ENCODE peak calls at places on chromosomes 4 and X, in four cellular contexts. N, T, G and C are unnamed samples.

GRCh38 chrX:34379891-34380290 is 247.8 kb upstream of the FAM47A start:
- DNase-seq in N (no peak), T (no peak), G (no peak), C (no peak)

GRCh38 chr4:125801373-125801772 is 486.6 kb downstream of the FAT4 start:
- DNase-seq in N (no peak), T (peak; percentile 4), G (no peak), C (no peak)

GRCh38 chrX:7904557-7904956 is 22.7 kb downstream of the PNPLA4 start:
- DNase-seq in N (no peak), T (peak; percentile 23), G (no peak), C (no peak)

GRCh38 chrX:154526901-154527675 is 11.1 kb upstream of the FAM3A start:
- DNase-seq in N (peak; percentile 86), T (peak; percentile 67), G (peak; percentile 94), C (no peak)

GRCh38 chrX:49627030-49627777 is 28.4 kb downstream of the GAGE1 start:
- DNase-seq in N (no peak), T (no peak), G (no peak), C (peak; percentile 1)

GRCh38 chr4:92050875-92051274 is 252.9 kb upstream of the GRID2 start:
- DNase-seq in N (no peak), T (no peak), G (no peak), C (no peak)

GRCh38 chr4:52103314-52103713 is 52.2 kb downstream of the SPATA18 start:
- DNase-seq in N (no peak), T (no peak), G (no peak), C (no peak)

GRCh38 chr4:156941940-156942548 is 29.6 kb downstream of the PDGFC start:
- DNase-seq in N (peak; percentile 43), T (peak; percentile 97), G (no peak), C (peak; percentile 12)

GRCh38 chr4:185865901-185866328 is 53.9 kb upstream of the SORBS2 start:
- DNase-seq in N (no peak), T (peak; percentile 44), G (no peak), C (no peak)

GRCh38 chr4:27042411-27042810 is 181.8 kb downstream of the STIM2 start:
- DNase-seq in N (no peak), T (no peak), G (no peak), C (no peak)

GRCh38 chrX:2711441-2711840 is 20.3 kb downstream of the CD99 start:
- DNase-seq in N (no peak), T (no peak), G (no peak), C (no peak)

GRCh38 chrX:118325453-118325852 is 20.5 kb upstream of the WDR44 start:
- DNase-seq in N (no peak), T (no peak), G (no peak), C (no peak)
- TF ChIP-seq POLR2A in N (no peak), T (no peak), G (no peak), C (no peak)

GRCh38 chr4:1171306-1172227 is 816 bp downstream of the SPON2 start:
- DNase-seq in N (peak; percentile 46), T (no peak), G (peak; percentile 89), C (no peak)

GRCh38 chr4:1170805-1171305 is 1.5 kb downstream of the SPON2 start:
- DNase-seq in N (peak; percentile 34), T (no peak), G (peak; percentile 85), C (no peak)

GRCh38 chr4:1172971-1173757 is 781 bp upstream of the SPON2 start:
- DNase-seq in N (peak; percentile 55), T (peak; percentile 78), G (peak; percentile 90), C (no peak)

GRCh38 chr4:1170156-1170804 is 2.1 kb downstream of the SPON2 start:
- DNase-seq in N (peak; percentile 26), T (no peak), G (peak; percentile 83), C (no peak)

DNA sequence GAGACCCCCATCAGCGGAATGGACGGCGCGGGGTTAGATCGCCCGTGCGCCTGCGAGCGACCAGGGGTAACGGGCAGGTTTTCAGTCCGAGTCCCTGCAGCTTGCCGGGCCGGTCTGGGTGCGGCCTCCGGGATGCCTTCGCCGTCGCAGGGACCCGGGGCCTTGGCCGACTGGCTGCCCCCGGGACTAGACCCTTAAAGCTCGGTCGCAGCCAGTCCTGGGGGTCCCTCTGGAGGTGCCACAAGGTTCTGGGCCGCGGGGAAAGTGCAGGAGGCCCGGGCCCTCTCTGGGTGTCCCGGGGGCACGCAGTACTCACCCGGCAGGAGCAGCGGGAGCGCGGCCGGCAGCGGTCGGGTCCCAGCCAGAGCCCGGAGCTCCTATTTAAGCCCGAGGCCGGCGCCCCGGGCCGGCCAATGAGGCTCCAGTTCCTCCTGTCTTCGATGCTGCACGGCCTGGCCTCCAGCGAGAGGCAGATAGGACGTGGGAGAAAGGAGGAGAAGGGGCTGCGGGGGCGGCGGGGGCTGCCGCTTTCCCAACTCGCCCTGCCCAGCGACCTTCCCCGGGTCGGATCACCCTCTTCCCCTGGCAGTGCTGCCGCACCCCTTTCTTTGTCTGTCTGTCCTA is at the start of gene SPON2:
- DNase-seq in N (peak; percentile 59), T (peak; percentile 27), G (peak; percentile 86), C (no peak)
- TF ChIP-seq POLR2A in N (no peak), T (no peak), G (no peak), C (no peak)

DNA sequence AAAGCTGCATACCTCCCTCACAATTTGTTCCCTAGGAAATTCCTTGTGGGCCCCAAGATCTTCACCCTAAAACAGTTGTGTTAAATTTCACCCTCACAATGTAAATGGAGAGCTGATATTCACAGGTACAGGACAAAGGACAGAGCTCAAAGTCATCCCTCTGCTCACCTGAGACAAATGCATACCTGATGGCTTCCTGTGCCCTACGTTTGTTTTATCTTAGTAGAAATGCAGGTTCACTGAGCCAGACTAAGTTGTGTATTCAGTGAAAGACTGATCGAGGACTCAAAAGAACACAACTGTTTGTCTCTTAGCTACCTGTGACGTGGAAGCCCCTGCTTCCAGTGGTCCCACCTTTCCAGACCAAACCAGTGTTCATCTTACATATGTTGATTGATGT is 53.6 kb downstream of the TRMT44 start:
- DNase-seq in N (no peak), T (no peak), G (no peak), C (no peak)
- TF ChIP-seq POLR2A in N (no peak), T (no peak), G (no peak), C (no peak)

DNA sequence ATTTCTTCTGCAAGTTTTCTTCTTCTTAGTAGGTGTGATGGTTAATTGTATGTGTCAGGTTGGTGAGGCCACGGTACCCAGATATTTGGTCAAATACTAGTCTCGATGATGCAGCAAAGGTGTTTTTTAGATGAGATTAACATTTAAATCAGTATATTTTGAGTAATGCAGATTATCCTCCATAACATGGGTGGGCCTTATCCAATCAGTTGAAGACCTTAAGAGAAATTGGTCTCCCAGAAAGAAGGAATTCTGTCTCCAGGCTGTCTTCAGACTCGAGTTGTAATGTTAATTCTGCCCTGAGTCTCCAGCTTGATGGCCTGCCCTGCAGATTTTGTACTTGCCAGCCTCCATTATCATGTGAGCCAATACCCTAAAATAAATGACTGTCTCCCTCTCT is 122.5 kb upstream of the TSPAN5 start:
- DNase-seq in N (no peak), T (no peak), G (no peak), C (no peak)
- TF ChIP-seq POLR2A in N (no peak), T (no peak), G (no peak), C (no peak)

GRCh38 chrX:15789979-15790765 is at the start of gene ZRSR2:
- DNase-seq in N (peak; percentile 84), T (peak; percentile 78), G (peak; percentile 97), C (peak; percentile 42)
- TF ChIP-seq POLR2A in N (peak; percentile 61), T (peak; percentile 41), G (no peak), C (peak; percentile 67)

DNA sequence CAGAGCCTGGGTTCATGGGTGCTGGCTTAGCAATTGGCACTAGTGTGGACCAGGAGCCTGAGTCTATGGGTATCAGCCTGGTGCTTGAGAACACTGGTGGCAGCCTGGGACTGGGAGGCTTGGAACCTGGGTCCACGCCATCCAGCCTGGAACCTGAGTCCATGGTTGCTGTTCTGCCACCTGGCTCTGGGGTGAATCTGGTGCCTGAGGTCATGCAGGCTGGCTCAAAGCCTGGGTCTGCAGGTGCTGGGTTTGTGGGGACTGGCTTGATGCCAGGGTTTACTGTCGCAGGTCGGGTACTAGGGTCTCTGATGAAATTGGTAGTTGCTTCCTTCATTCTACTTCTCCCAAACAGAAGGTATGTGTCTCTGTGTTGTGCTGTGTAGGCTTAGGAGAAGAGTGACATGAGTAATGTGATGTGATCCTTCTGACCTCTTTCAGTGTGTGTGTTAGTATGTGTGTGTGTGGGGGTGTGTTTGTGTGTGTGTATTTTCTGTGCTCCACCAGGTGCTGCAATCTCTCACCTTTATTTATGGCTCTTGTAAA is 517.0 kb upstream of the EPHA5 start:
- DNase-seq in N (no peak), T (no peak), G (no peak), C (no peak)
- TF ChIP-seq POLR2A in N (no peak), T (no peak), G (no peak), C (no peak)

GRCh38 chrX:130343411-130343810 is 3.7 kb downstream of the SLC25A14 start:
- DNase-seq in N (no peak), T (peak; percentile 10), G (no peak), C (no peak)

GRCh38 chrX:130336531-130336930 is 3.2 kb upstream of the SLC25A14 start:
- DNase-seq in N (no peak), T (no peak), G (no peak), C (no peak)

GRCh38 chrX:130340271-130340670 is 552 bp downstream of the SLC25A14 start:
- DNase-seq in N (no peak), T (no peak), G (no peak), C (no peak)

DNA sequence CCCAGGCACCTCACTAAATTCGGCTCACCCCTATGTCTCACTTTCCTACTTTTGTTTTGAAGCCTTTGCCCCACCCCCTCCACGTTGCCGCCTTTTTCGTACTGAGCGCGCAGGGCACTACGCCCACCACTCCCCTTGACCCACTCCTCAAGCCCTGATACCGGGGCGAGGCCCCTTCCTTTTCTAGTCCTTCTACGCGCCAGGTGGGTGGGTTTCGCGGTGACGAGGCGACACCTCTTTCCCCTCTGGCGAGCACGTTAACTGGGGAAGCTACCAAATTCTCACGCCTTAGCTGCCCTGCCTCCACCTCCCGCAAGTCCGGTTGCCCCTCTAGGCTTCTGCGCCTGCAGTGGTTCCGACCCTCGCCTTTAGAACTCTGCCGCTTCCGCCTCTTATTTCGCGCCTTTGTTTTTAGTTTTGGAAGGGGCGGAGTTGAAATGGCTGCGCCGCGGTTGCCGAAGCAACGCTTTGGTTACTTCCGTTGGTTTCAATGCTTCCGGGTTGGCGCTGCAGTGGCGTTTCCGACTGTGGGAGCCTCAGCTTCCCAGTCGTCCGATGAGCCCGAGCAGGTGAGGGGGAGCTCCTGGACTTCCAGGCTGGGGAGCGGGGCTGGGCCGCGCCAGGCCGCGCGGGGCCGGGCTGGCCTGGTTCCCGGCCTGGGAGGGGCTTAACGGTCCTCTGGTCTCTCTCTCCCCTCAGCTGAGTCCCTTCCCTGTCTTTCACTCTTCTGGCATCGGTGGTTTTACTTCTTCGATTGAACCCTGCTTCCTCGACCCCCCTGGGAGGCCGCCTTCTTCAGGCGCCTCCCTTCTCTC is at the start of gene SLC25A14:
- DNase-seq in N (peak; percentile 77), T (peak; percentile 66), G (peak; percentile 91), C (peak; percentile 49)
- TF ChIP-seq POLR2A in N (no peak), T (no peak), G (no peak), C (peak; percentile 61)

DNA sequence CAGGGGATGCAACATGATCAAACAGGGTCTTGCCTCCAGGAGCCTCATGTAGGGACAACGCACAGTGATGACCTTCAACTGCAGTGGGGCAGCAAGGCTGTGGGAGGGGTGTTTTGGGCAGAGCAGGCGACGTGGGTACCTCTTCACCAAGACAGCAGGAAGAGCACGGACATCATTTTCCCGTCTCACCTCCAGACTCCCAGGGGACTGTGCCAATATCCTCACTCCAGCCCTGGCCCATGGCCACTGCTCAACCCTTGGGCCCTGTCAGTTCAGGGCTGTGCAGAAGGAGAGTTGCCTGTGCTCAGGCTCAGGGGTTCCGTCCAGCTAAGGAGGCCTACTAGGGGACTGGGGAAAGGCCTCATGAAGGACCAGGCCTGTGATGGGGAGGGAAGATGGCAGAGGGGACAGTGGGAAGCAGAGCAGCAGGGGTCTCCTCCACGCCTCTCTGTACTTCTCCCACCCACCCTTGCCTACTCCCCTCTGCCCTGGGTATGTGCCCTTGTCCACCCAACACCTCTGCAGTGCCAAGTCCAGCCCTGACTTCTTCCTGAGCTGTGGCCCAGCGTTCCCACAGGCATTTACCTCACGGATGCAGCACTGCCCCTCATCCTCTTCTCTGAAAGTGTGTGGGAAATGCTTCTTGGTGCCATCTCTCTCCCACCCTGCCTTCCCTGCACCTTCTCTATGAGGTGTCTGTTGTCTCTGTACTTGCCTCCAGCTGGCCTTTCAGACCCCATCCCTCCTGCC is 1.4 kb downstream of the IL9R start:
- DNase-seq in N (no peak), T (no peak), G (peak; percentile 75), C (no peak)
- TF ChIP-seq POLR2A in N (no peak), T (no peak), G (no peak), C (no peak)